ENCODE peak calls at places on chromosomes 6 and 20, in four cellular contexts. B, Q, R and V are unnamed samples.

GRCh38 chr20:48931527-48932374 is 10.2 kb downstream of the ARFGEF2 start:
- DNase-seq in R (no peak), B (no peak), Q (no peak), V (no peak)

GRCh38 chr6:86148586-86148985 is 505.9 kb upstream of the SYNCRIP start:
- DNase-seq in B (no peak), R (no peak), Q (no peak), V (no peak)

GRCh38 chr20:40073535-40074111 is 615.4 kb downstream of the MAFB start:
- DNase-seq in R (no peak), Q (no peak), B (peak; percentile 6), V (no peak)

GRCh38 chr20:4082406-4083102 is 67.2 kb upstream of the RNF24 start:
- DNase-seq in R (no peak), Q (peak; percentile 44), B (peak; percentile 98), V (no peak)

GRCh38 chr6:41182069-41183034 is 18.6 kb downstream of the TREML2 start:
- DNase-seq in R (peak; percentile 59), Q (no peak), B (peak; percentile 92), V (no peak)

GRCh38 chr20:5899444-5899843 is 50.9 kb downstream of the TRMT6 start:
- DNase-seq in Q (no peak), R (no peak), B (no peak), V (no peak)

GRCh38 chr20:33863440-33864323 is 52.5 kb downstream of the CHMP4B start:
- DNase-seq in B (no peak), R (no peak), Q (no peak), V (no peak)

GRCh38 chr6:14132244-14133220 is 15.0 kb downstream of the CD83 start:
- DNase-seq in B (no peak), Q (no peak), R (no peak), V (no peak)

GRCh38 chr6:27582928-27583725 is 110.2 kb upstream of the ZNF184 start:
- DNase-seq in Q (no peak), B (peak; percentile 79), R (no peak), V (no peak)

GRCh38 chr6:131062245-131063027 is 609 bp downstream of the EPB41L2 start:
- DNase-seq in R (no peak), Q (no peak), B (peak; percentile 40), V (no peak)

GRCh38 chr20:3798405-3798768 is 2.3 kb downstream of the CDC25B start:
- DNase-seq in B (no peak), Q (no peak), R (no peak), V (no peak)

GRCh38 chr20:56710577-56711465 is 81.7 kb downstream of the TFAP2C start:
- DNase-seq in Q (no peak), B (no peak), R (peak; percentile 6), V (no peak)

GRCh38 chr6:137928286-137928685 is 61.2 kb downstream of the TNFAIP3 start:
- DNase-seq in R (no peak), Q (no peak), B (peak; percentile 85), V (no peak)

GRCh38 chr6:131231103-131231502 is 95.8 kb downstream of the AKAP7 start:
- DNase-seq in B (no peak), Q (no peak), R (no peak), V (no peak)

GRCh38 chr20:25399038-25399430 is 8.4 kb upstream of the ABHD12 start:
- DNase-seq in R (peak; percentile 68), B (peak; percentile 75), Q (peak; percentile 81), V (no peak)

GRCh38 chr6:26311012-26311384 is 54.0 kb upstream of the BTN3A2 start:
- DNase-seq in B (peak; percentile 65), Q (no peak), R (no peak), V (no peak)

GRCh38 chr20:24489631-24490260 is 20.3 kb downstream of the SYNDIG1 start:
- DNase-seq in B (no peak), R (no peak), Q (no peak), V (no peak)

GRCh38 chr20:60050193-60050960 is 92.2 kb downstream of the CDH26 start:
- DNase-seq in Q (no peak), B (no peak), R (peak; percentile 26), V (no peak)

GRCh38 chr20:50198211-50198666 is 7.6 kb downstream of the CEBPB start:
- DNase-seq in Q (no peak), B (no peak), R (no peak), V (no peak)

GRCh38 chr20:62244644-62245108 is 6.4 kb downstream of the OSBPL2 start:
- DNase-seq in B (peak; percentile 54), R (no peak), Q (no peak), V (no peak)

GRCh38 chr20:62245911-62246280 is 7.6 kb downstream of the OSBPL2 start:
- DNase-seq in R (no peak), Q (no peak), B (no peak), V (no peak)

GRCh38 chr20:62243906-62244515 is 5.7 kb downstream of the OSBPL2 start:
- DNase-seq in Q (no peak), B (no peak), R (no peak), V (no peak)

GRCh38 chr20:62246872-62247652 is 8.7 kb downstream of the OSBPL2 start:
- DNase-seq in B (no peak), R (no peak), Q (no peak), V (no peak)

GRCh38 chr20:62246431-62246830 is 8.1 kb downstream of the OSBPL2 start:
- DNase-seq in Q (no peak), R (no peak), B (no peak), V (no peak)
- TF ChIP-seq CTCF in Q (no peak), R (no peak), B (no peak), V (no peak)

DNA sequence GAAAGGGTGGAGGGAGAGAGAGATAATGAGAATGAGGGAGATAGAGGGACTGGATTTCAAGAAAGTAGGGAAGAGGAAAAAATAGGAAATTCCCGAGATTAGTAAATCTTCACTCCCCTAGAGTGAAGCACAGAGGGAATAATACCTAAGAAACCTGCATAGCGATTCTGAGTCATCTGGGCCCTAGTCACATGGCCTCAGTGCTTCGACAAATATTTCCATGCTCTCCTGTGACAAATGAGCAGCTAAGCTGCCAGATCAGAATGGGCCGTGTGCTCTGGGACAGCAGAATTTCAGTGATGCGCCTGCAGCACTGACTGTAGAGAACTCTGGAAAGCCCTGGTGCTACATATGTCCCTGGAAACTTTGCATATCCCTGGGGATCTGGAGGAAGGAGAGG is 48.6 kb upstream of the GRIK2 start:
- DNase-seq in B (no peak), R (no peak), Q (no peak), V (no peak)
- TF ChIP-seq CTCF in B (no peak), R (no peak), Q (no peak), V (no peak)

GRCh38 chr6:2028457-2029038 is 216.9 kb downstream of the GMDS start:
- DNase-seq in B (peak; percentile 50), R (no peak), Q (no peak), V (no peak)

GRCh38 chr6:2029952-2030351 is 215.5 kb downstream of the GMDS start:
- DNase-seq in R (no peak), Q (no peak), B (no peak), V (no peak)

GRCh38 chr6:2033544-2033943 is 211.9 kb downstream of the GMDS start:
- DNase-seq in Q (no peak), B (no peak), R (no peak), V (no peak)

GRCh38 chr6:2029130-2029794 is 216.1 kb downstream of the GMDS start:
- DNase-seq in Q (no peak), B (no peak), R (no peak), V (no peak)

GRCh38 chr6:2030682-2031244 is 214.6 kb downstream of the GMDS start:
- DNase-seq in Q (no peak), B (no peak), R (no peak), V (no peak)
- TF ChIP-seq CTCF in Q (no peak), B (no peak), R (no peak), V (no peak)

GRCh38 chr6:92122746-92123145 is 1296.6 kb downstream of the EPHA7 start:
- DNase-seq in Q (no peak), R (no peak), B (peak; percentile 18), V (no peak)
- TF ChIP-seq CTCF in Q (no peak), R (no peak), B (peak; percentile 25), V (peak; percentile 53)

GRCh38 chr6:153568601-153569000 is 437.5 kb upstream of the RGS17 start:
- DNase-seq in Q (no peak), R (no peak), B (no peak), V (no peak)

GRCh38 chr6:153564803-153565202 is 433.7 kb upstream of the RGS17 start:
- DNase-seq in B (no peak), Q (no peak), R (no peak), V (no peak)

GRCh38 chr6:153563001-153563400 is 431.9 kb upstream of the RGS17 start:
- DNase-seq in Q (no peak), B (peak; percentile 4), R (peak; percentile 8), V (no peak)
- TF ChIP-seq CTCF in Q (no peak), B (no peak), R (no peak), V (no peak)

DNA sequence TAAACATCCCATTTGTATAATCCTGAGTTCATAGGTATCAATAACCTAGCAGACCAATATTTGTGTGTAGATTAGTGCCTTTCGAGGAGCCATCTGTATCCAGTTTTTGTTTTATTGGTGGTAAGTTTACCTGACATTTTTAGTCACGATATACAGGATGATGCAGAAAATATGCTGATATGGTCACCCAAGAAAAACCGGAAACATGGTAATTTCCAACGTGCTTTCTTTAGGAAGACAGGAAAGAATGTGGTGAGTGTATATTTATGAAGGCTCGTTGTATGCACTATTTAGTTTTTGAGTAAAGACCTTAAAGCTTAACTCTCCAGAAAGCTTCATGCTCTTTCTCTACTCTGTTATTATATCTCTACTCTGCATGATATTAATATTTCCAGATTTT is 180.2 kb upstream of the PHACTR1 start:
- DNase-seq in B (no peak), Q (no peak), R (no peak), V (no peak)
- TF ChIP-seq CTCF in B (no peak), Q (no peak), R (no peak), V (no peak)